ENCODE peak calls at places on chromosome 18, in four cellular contexts. One of them, this sample, is unnamed.

GRCh38 chr18:79402977-79403722 is 7.4 kb downstream of the NFATC1 start:
- DNase-seq in HCT116: no peak
- DNase-seq in CD8-positive, alpha-beta memory T cell: no peak
- DNase-seq in tibial artery: peak; percentile 88
- DNase-seq in this sample: no peak

GRCh38 chr18:71729611-71730010 is 814.5 kb downstream of the CBLN2 start:
- DNase-seq in HCT116: no peak
- DNase-seq in CD8-positive, alpha-beta memory T cell: no peak
- DNase-seq in tibial artery: no peak
- DNase-seq in this sample: no peak

GRCh38 chr18:36264283-36264682 is 33.2 kb upstream of the FHOD3 start:
- DNase-seq in HCT116: no peak
- DNase-seq in CD8-positive, alpha-beta memory T cell: no peak
- DNase-seq in tibial artery: no peak
- DNase-seq in this sample: no peak

GRCh38 chr18:52723456-52724065 is 383.6 kb downstream of the DCC start:
- DNase-seq in HCT116: no peak
- DNase-seq in CD8-positive, alpha-beta memory T cell: no peak
- DNase-seq in tibial artery: no peak
- DNase-seq in this sample: no peak

GRCh38 chr18:11339121-11339520 is 189.8 kb upstream of the PIEZO2 start:
- DNase-seq in HCT116: no peak
- DNase-seq in CD8-positive, alpha-beta memory T cell: no peak
- DNase-seq in tibial artery: no peak
- DNase-seq in this sample: no peak

GRCh38 chr18:78984941-78985784 is 5.5 kb downstream of the SALL3 start:
- DNase-seq in HCT116: no peak
- DNase-seq in CD8-positive, alpha-beta memory T cell: no peak
- DNase-seq in tibial artery: no peak
- DNase-seq in this sample: no peak

GRCh38 chr18:36648803-36649202 is 180.0 kb downstream of the TPGS2 start:
- DNase-seq in HCT116: no peak
- DNase-seq in CD8-positive, alpha-beta memory T cell: no peak
- DNase-seq in tibial artery: no peak
- DNase-seq in this sample: no peak

GRCh38 chr18:21830533-21830932 is 89.9 kb downstream of the MIB1 start:
- DNase-seq in HCT116: no peak
- DNase-seq in CD8-positive, alpha-beta memory T cell: no peak
- DNase-seq in tibial artery: no peak
- DNase-seq in this sample: no peak

GRCh38 chr18:50870138-50870845 is 8.6 kb upstream of the ME2 start:
- DNase-seq in HCT116: peak; percentile 83
- DNase-seq in CD8-positive, alpha-beta memory T cell: no peak
- DNase-seq in tibial artery: no peak
- DNase-seq in this sample: peak; percentile 55

GRCh38 chr18:62239475-62239874 is 52.4 kb downstream of the RELCH start:
- DNase-seq in HCT116: no peak
- DNase-seq in CD8-positive, alpha-beta memory T cell: no peak
- DNase-seq in tibial artery: no peak
- DNase-seq in this sample: no peak

GRCh38 chr18:10006261-10006903 is 92.6 kb downstream of the VAPA start:
- DNase-seq in HCT116: no peak
- DNase-seq in CD8-positive, alpha-beta memory T cell: no peak
- DNase-seq in tibial artery: no peak
- DNase-seq in this sample: no peak

GRCh38 chr18:2173464-2173863 is 397.8 kb downstream of the METTL4 start:
- DNase-seq in HCT116: no peak
- DNase-seq in CD8-positive, alpha-beta memory T cell: no peak
- DNase-seq in tibial artery: no peak
- DNase-seq in this sample: peak; percentile 95

GRCh38 chr18:71807586-71807985 is 736.6 kb downstream of the CBLN2 start:
- DNase-seq in HCT116: no peak
- DNase-seq in CD8-positive, alpha-beta memory T cell: no peak
- DNase-seq in tibial artery: no peak
- DNase-seq in this sample: no peak

GRCh38 chr18:77072566-77072965 is 60.0 kb downstream of the MBP start:
- DNase-seq in HCT116: no peak
- DNase-seq in CD8-positive, alpha-beta memory T cell: no peak
- DNase-seq in tibial artery: no peak
- DNase-seq in this sample: no peak

GRCh38 chr18:77069931-77070330 is 62.7 kb downstream of the MBP start:
- DNase-seq in HCT116: no peak
- DNase-seq in CD8-positive, alpha-beta memory T cell: peak; percentile 51
- DNase-seq in tibial artery: no peak
- DNase-seq in this sample: no peak

GRCh38 chr18:77070627-77071026 is 62.0 kb downstream of the MBP start:
- DNase-seq in HCT116: no peak
- DNase-seq in CD8-positive, alpha-beta memory T cell: no peak
- DNase-seq in tibial artery: no peak
- DNase-seq in this sample: no peak

GRCh38 chr18:77071711-77072292 is 60.8 kb downstream of the MBP start:
- DNase-seq in HCT116: no peak
- DNase-seq in CD8-positive, alpha-beta memory T cell: peak; percentile 66
- DNase-seq in tibial artery: no peak
- DNase-seq in this sample: peak; percentile 100

GRCh38 chr18:77071061-77071460 is 61.5 kb downstream of the MBP start:
- DNase-seq in HCT116: no peak
- DNase-seq in CD8-positive, alpha-beta memory T cell: no peak
- DNase-seq in tibial artery: no peak
- DNase-seq in this sample: no peak
- H3K27ac ChIP-seq in HCT116: no peak overlapping the region
- H3K27ac ChIP-seq in CD8-positive, alpha-beta memory T cell: peak overlapping the region; percentile 20
- H3K27ac ChIP-seq in tibial artery: peak overlapping the region; percentile 42
- H3K27ac ChIP-seq in this sample: peak overlapping the region; percentile 100

DNA sequence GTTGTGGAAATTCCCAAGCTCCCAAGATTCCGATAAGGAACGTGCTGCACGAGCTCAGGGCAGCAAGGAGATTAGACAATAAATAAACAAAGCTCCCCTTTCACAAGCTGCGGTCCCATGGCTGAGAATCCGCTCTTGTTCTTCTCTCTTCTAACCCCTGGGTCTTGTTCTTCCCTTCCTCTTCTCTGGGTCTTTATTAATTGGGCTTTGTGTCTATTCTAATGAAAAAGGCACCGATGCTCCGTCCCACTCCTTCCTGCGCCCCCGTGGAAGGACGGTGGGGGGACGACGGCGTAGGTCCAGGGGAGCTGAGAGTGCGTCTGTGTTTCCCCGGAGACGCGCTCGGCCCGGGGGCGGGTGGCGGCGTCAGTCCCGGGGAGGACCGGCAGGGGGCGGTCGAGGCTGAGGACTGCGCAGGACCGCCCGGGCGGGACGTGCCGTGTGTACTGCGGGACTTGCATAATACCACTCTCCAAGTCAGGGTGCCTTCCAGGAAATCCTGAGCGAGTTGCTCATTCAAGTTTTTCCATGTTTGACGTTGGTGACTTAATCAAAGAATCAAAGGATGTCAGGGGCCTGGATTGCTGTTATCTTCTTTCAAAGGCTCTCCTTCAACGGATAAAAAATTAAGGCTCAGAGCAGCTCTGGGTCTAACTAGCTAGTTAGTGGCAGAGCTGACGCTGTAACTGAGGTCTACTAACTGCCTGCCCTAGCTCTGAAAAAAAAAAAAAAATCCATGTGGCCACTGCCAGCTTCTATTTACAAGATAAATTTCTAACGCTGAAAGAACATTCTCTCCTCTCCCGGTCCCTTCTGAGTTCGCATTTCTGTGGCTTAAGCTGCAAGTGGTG is 321.4 kb downstream of the TGIF1 start:
- DNase-seq in HCT116: peak; percentile 41
- DNase-seq in CD8-positive, alpha-beta memory T cell: peak; percentile 51
- DNase-seq in tibial artery: peak; percentile 84
- DNase-seq in this sample: peak; percentile 83
- H3K27ac ChIP-seq in HCT116: no peak overlapping the region
- H3K27ac ChIP-seq in CD8-positive, alpha-beta memory T cell: no peak overlapping the region
- H3K27ac ChIP-seq in tibial artery: peak overlapping the region; percentile 71
- H3K27ac ChIP-seq in this sample: no peak overlapping the region

GRCh38 chr18:26406854-26407517 is 141.4 kb downstream of the KCTD1 start:
- DNase-seq in HCT116: no peak
- DNase-seq in CD8-positive, alpha-beta memory T cell: no peak
- DNase-seq in tibial artery: no peak
- DNase-seq in this sample: no peak
- H3K27ac ChIP-seq in HCT116: no peak overlapping the region
- H3K27ac ChIP-seq in CD8-positive, alpha-beta memory T cell: no peak overlapping the region
- H3K27ac ChIP-seq in tibial artery: no peak overlapping the region
- H3K27ac ChIP-seq in this sample: no peak overlapping the region

GRCh38 chr18:3342628-3343027 is 80.7 kb downstream of the MYL12B start:
- DNase-seq in HCT116: no peak
- DNase-seq in CD8-positive, alpha-beta memory T cell: no peak
- DNase-seq in tibial artery: no peak
- DNase-seq in this sample: no peak
- H3K27ac ChIP-seq in HCT116: no peak overlapping the region
- H3K27ac ChIP-seq in CD8-positive, alpha-beta memory T cell: no peak overlapping the region
- H3K27ac ChIP-seq in tibial artery: no peak overlapping the region
- H3K27ac ChIP-seq in this sample: no peak overlapping the region

GRCh38 chr18:34928068-34928753 is 113.0 kb upstream of the MAPRE2 start:
- DNase-seq in HCT116: no peak
- DNase-seq in CD8-positive, alpha-beta memory T cell: no peak
- DNase-seq in tibial artery: no peak
- DNase-seq in this sample: no peak
- H3K27ac ChIP-seq in HCT116: no peak overlapping the region
- H3K27ac ChIP-seq in CD8-positive, alpha-beta memory T cell: no peak overlapping the region
- H3K27ac ChIP-seq in tibial artery: no peak overlapping the region
- H3K27ac ChIP-seq in this sample: no peak overlapping the region

GRCh38 chr18:5851998-5852397 is 43.3 kb downstream of the TMEM200C start:
- DNase-seq in HCT116: no peak
- DNase-seq in CD8-positive, alpha-beta memory T cell: no peak
- DNase-seq in tibial artery: no peak
- DNase-seq in this sample: no peak
- H3K27ac ChIP-seq in HCT116: no peak overlapping the region
- H3K27ac ChIP-seq in CD8-positive, alpha-beta memory T cell: no peak overlapping the region
- H3K27ac ChIP-seq in tibial artery: no peak overlapping the region
- H3K27ac ChIP-seq in this sample: no peak overlapping the region

This sample was measured in brain microvascular endothelial cell.